ENCODE peak calls at places on chromosome 12, in four cellular contexts. V, D, R and U are unnamed samples.

GRCh38 chr12:124006582-124007170 is 33.7 kb downstream of the ZNF664 start:
- DNase-seq in V (no peak), D (no peak), R (no peak), U (peak)

GRCh38 chr12:109463776-109464175 is 13.3 kb downstream of the KCTD10 start:
- DNase-seq in V (no peak), D (peak), R (no peak), U (no peak)

GRCh38 chr12:115313929-115314328 is 630.0 kb upstream of the TBX3 start:
- DNase-seq in V (no peak), D (no peak), R (no peak), U (no peak)

GRCh38 chr12:53735556-53735955 is 8.3 kb upstream of the CALCOCO1 start:
- DNase-seq in V (peak), D (peak), R (no peak), U (no peak)

GRCh38 chr12:130714591-130715149 is 1.4 kb downstream of the RIMBP2 start:
- DNase-seq in V (no peak), D (no peak), R (no peak), U (no peak)

GRCh38 chr12:79360936-79361335 is 329.8 kb downstream of the PAWR start:
- DNase-seq in V (no peak), D (no peak), R (no peak), U (no peak)

GRCh38 chr12:111596985-111597730 is 2.0 kb downstream of the ATXN2 start:
- DNase-seq in V (no peak), D (peak), R (peak), U (peak)

GRCh38 chr12:113179023-113179422 is 6.3 kb downstream of the DDX54 start:
- DNase-seq in V (no peak), D (no peak), R (no peak), U (no peak)

GRCh38 chr12:126069549-126070165 is 1004.4 kb downstream of the AACS start:
- DNase-seq in V (peak), D (no peak), R (peak), U (peak)

GRCh38 chr12:94649349-94650142 is 811 bp downstream of the TMCC3 start:
- DNase-seq in V (no peak), D (peak), R (peak), U (peak)

GRCh38 chr12:106601031-106601430 is 18.2 kb downstream of the RFX4 start:
- DNase-seq in V (no peak), D (no peak), R (peak), U (no peak)

GRCh38 chr12:42180990-42181611 is 36.4 kb upstream of the GXYLT1 start:
- DNase-seq in V (no peak), D (no peak), R (no peak), U (no peak)

GRCh38 chr12:62426095-62426488 is 40.5 kb upstream of the MON2 start:
- DNase-seq in V (no peak), D (no peak), R (no peak), U (no peak)

GRCh38 chr12:131755305-131756113 is 44.6 kb downstream of the SFSWAP start:
- DNase-seq in V (no peak), D (no peak), R (peak), U (no peak)

GRCh38 chr12:70774055-70774454 is 136.8 kb upstream of the PTPRB start:
- DNase-seq in V (no peak), D (no peak), R (no peak), U (no peak)

GRCh38 chr12:111057726-111058125 is 137.3 kb upstream of the MYL2 start:
- DNase-seq in V (no peak), D (no peak), R (no peak), U (no peak)

GRCh38 chr12:65925626-65926025 is 101.3 kb downstream of the HMGA2 start:
- DNase-seq in V (no peak), D (no peak), R (no peak), U (no peak)

GRCh38 chr12:87509233-87509820 is 519.9 kb downstream of the C12orf50 start:
- DNase-seq in V (no peak), D (no peak), R (no peak), U (no peak)

GRCh38 chr12:52796839-52797528 is 1.1 kb upstream of the KRT3 start:
- DNase-seq in V (no peak), D (no peak), R (no peak), U (no peak)

GRCh38 chr12:1540690-1541089 is 53.7 kb downstream of the FBXL14 start:
- DNase-seq in V (no peak), D (no peak), R (no peak), U (no peak)

GRCh38 chr12:101076940-101077351 is 133.1 kb downstream of the SLC5A8 start:
- DNase-seq in V (peak), D (no peak), R (no peak), U (no peak)

GRCh38 chr12:112971248-112971647 is 7.1 kb upstream of the OAS2 start:
- DNase-seq in V (peak), D (no peak), R (no peak), U (no peak)

GRCh38 chr12:80068173-80068572 is 31.2 kb upstream of the OTOGL start:
- DNase-seq in V (no peak), D (no peak), R (peak), U (no peak)

GRCh38 chr12:110689601-110690430 is 901 bp upstream of the HVCN1 start:
- DNase-seq in V (no peak), D (peak), R (peak), U (peak)

GRCh38 chr12:44372259-44372658 is 503.9 kb downstream of the NELL2 start:
- DNase-seq in V (no peak), D (no peak), R (no peak), U (no peak)

GRCh38 chr12:87280356-87280755 is 748.8 kb downstream of the C12orf50 start:
- DNase-seq in V (no peak), D (no peak), R (no peak), U (no peak)